ENCODE peak calls at places on chromosomes 12 and 14, in four cellular contexts. A, J, M and O are unnamed samples.

GRCh38 chr12:124110372-124110883 is 137.4 kb downstream of the ZNF664 start:
- DNase-seq in A (no peak), J (no peak), M (no peak), O (no peak)

GRCh38 chr12:2292560-2292959 is 239.8 kb downstream of the CACNA1C start:
- DNase-seq in A (no peak), J (no peak), M (no peak), O (no peak)

GRCh38 chr12:77847665-77848431 is 17.2 kb downstream of the NAV3 start:
- DNase-seq in A (no peak), J (no peak), M (no peak), O (no peak)

GRCh38 chr12:124480469-124481256 is 86.7 kb downstream of the NCOR2 start:
- DNase-seq in A (no peak), J (no peak), M (peak; percentile 71), O (no peak)

GRCh38 chr14:104342435-104343293 is 204.3 kb downstream of the KIF26A start:
- DNase-seq in A (no peak), J (no peak), M (no peak), O (peak; percentile 49)

GRCh38 chr12:122880155-122880605 is 15.7 kb downstream of the VPS37B start:
- DNase-seq in A (no peak), J (no peak), M (no peak), O (no peak)

GRCh38 chr12:114136656-114137055 is 170.5 kb upstream of the RBM19 start:
- DNase-seq in A (no peak), J (no peak), M (no peak), O (no peak)

GRCh38 chr14:29536886-29537511 is 390.6 kb downstream of the PRKD1 start:
- DNase-seq in A (no peak), J (no peak), M (peak; percentile 25), O (no peak)

GRCh38 chr12:123253606-123254459 is 17.8 kb downstream of the CDK2AP1 start:
- DNase-seq in A (no peak), J (no peak), M (no peak), O (no peak)

GRCh38 chr12:30999011-30999410 is 72.5 kb downstream of the TSPAN11 start:
- DNase-seq in A (no peak), J (no peak), M (no peak), O (no peak)

GRCh38 chr12:54060975-54061778 is 7.5 kb downstream of the HOXC4 start:
- DNase-seq in A (no peak), J (no peak), M (no peak), O (no peak)

GRCh38 chr12:4483885-4484823 is 38.5 kb upstream of the FGF6 start:
- DNase-seq in A (no peak), J (no peak), M (no peak), O (no peak)

GRCh38 chr12:114041136-114041535 is 75.0 kb upstream of the RBM19 start:
- DNase-seq in A (no peak), J (no peak), M (no peak), O (no peak)

GRCh38 chr12:123094349-123095073 is 56.4 kb downstream of the PITPNM2 start:
- DNase-seq in A (peak; percentile 20), J (peak; percentile 45), M (peak; percentile 79), O (no peak)

GRCh38 chr12:21774358-21775129 is at the start of gene KCNJ8:
- DNase-seq in A (peak; percentile 78), J (peak; percentile 57), M (no peak), O (peak; percentile 77)

GRCh38 chr14:100662850-100663527 is 63.7 kb upstream of the DLK1 start:
- DNase-seq in A (peak; percentile 85), J (peak; percentile 73), M (peak; percentile 77), O (peak; percentile 76)

GRCh38 chr12:3130053-3130805 is 53.0 kb downstream of the TSPAN9 start:
- DNase-seq in A (no peak), J (no peak), M (no peak), O (no peak)

GRCh38 chr14:104968541-104969401 is 9.4 kb downstream of the AHNAK2 start:
- DNase-seq in A (no peak), J (no peak), M (no peak), O (no peak)

GRCh38 chr14:76647699-76648298 is 113.5 kb upstream of the VASH1 start:
- DNase-seq in A (peak; percentile 73), J (peak; percentile 54), M (peak; percentile 52), O (peak; percentile 32)

GRCh38 chr12:108750471-108751402 is 19.4 kb upstream of the CORO1C start:
- DNase-seq in A (no peak), J (no peak), M (no peak), O (no peak)

GRCh38 chr14:105974902-105975301 is 448.5 kb downstream of the TMEM121 start:
- DNase-seq in A (peak; percentile 26), J (peak; percentile 41), M (peak; percentile 39), O (no peak)

GRCh38 chr12:75840994-75841355 is 190.6 kb downstream of the PHLDA1 start:
- DNase-seq in A (no peak), J (no peak), M (no peak), O (no peak)

DNA sequence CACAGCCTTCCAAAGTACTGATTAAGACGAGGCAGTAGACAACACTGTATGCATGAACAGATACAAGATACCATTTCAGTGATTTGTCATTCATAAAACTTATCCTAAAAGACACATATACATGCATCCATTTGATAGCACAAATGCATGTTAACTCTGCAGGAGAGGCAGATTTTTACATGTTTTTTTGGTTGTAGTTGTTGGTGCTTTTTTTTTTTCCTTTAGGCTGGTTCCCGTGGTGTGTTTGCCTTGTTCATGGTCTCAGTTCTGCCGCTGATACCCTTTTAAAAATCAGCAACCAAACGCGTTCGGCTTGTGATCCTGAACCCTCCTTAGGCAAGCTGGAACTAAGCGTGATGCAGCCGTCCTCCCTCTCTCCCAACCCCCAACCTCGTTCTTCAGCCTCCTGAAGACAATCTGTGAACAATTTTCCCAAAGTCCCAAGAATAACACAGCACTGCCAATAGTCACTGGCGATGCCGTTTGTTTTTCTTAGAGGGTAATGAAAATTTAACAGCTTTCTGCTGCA is 1.2 kb downstream of the PRICKLE1 start:
- DNase-seq in A (no peak), J (no peak), M (no peak), O (no peak)
- TF ChIP-seq ELF4 in A (no peak), J (no peak), M (no peak), O (no peak)

GRCh38 chr14:51554953-51555352 is 96.8 kb upstream of the FRMD6 start:
- DNase-seq in A (no peak), J (no peak), M (no peak), O (no peak)

GRCh38 chr14:51552275-51552674 is 99.4 kb upstream of the FRMD6 start:
- DNase-seq in A (no peak), J (no peak), M (no peak), O (peak; percentile 19)

GRCh38 chr14:51552768-51553426 is 98.8 kb upstream of the FRMD6 start:
- DNase-seq in A (no peak), J (no peak), M (no peak), O (no peak)

GRCh38 chr14:51554339-51554920 is 97.3 kb upstream of the FRMD6 start:
- DNase-seq in A (no peak), J (no peak), M (no peak), O (no peak)
- TF ChIP-seq ELF4 in A (no peak), J (no peak), M (no peak), O (no peak)

GRCh38 chr12:16189849-16190248 is 87.6 kb downstream of the SLC15A5 start:
- DNase-seq in A (no peak), J (no peak), M (peak; percentile 29), O (no peak)
- TF ChIP-seq ELF4 in A (no peak), J (no peak), M (no peak), O (no peak)

GRCh38 chr14:61589691-61590521 is 105.4 kb upstream of the HIF1A start:
- DNase-seq in A (no peak), J (no peak), M (no peak), O (peak; percentile 18)

GRCh38 chr14:61587397-61587713 is 108.0 kb upstream of the HIF1A start:
- DNase-seq in A (no peak), J (no peak), M (no peak), O (no peak)

GRCh38 chr14:61593330-61593729 is 102.0 kb upstream of the HIF1A start:
- DNase-seq in A (no peak), J (no peak), M (no peak), O (no peak)

GRCh38 chr14:61588419-61588901 is 106.9 kb upstream of the HIF1A start:
- DNase-seq in A (no peak), J (no peak), M (no peak), O (no peak)

DNA sequence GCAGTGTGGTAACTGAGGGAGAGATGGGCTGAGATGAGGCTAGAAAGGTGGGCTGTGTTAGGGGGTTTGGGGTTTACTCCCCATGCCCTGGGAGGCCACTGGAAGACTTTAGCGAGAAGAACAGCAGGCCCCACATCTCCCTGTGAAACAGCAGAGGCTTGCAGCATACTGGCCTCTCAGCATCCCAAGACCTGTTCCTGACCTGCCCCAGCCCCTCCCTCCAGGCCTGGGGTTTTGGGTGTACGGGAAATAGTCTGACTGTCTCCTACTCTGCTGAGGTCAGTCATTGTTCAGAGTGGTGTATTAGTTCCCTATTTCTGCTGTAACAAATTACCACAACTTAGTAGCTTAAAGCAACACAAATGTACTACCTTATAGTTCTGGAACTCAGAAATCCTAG is 103.5 kb upstream of the HIF1A start:
- DNase-seq in A (no peak), J (no peak), M (no peak), O (no peak)
- TF ChIP-seq ELF4 in A (no peak), J (no peak), M (no peak), O (no peak)

GRCh38 chr12:65509953-65510352 is 231.5 kb downstream of the MSRB3 start:
- DNase-seq in A (no peak), J (no peak), M (no peak), O (no peak)

GRCh38 chr12:65510584-65511050 is 232.1 kb downstream of the MSRB3 start:
- DNase-seq in A (peak; percentile 24), J (no peak), M (peak; percentile 88), O (peak; percentile 59)

GRCh38 chr12:65511134-65511912 is 232.8 kb downstream of the MSRB3 start:
- DNase-seq in A (no peak), J (no peak), M (no peak), O (no peak)

GRCh38 chr12:65505321-65506121 is 227.0 kb downstream of the MSRB3 start:
- DNase-seq in A (no peak), J (no peak), M (no peak), O (no peak)

GRCh38 chr12:65508281-65509035 is 230.0 kb downstream of the MSRB3 start:
- DNase-seq in A (no peak), J (no peak), M (no peak), O (no peak)
- TF ChIP-seq ELF4 in A (no peak), J (no peak), M (no peak), O (no peak)

GRCh38 chr14:35158491-35158890 is 36.1 kb downstream of the PRORP start:
- DNase-seq in A (no peak), J (no peak), M (no peak), O (no peak)

GRCh38 chr14:35161231-35161630 is 38.9 kb downstream of the PRORP start:
- DNase-seq in A (no peak), J (no peak), M (no peak), O (no peak)

GRCh38 chr14:35159742-35160409 is 37.5 kb downstream of the PRORP start:
- DNase-seq in A (no peak), J (no peak), M (peak; percentile 94), O (no peak)

GRCh38 chr14:35155962-35156361 is 33.6 kb downstream of the PRORP start:
- DNase-seq in A (no peak), J (no peak), M (no peak), O (no peak)

GRCh38 chr14:35158951-35159653 is 36.8 kb downstream of the PRORP start:
- DNase-seq in A (no peak), J (no peak), M (peak; percentile 44), O (no peak)
- TF ChIP-seq ELF4 in A (no peak), J (no peak), M (no peak), O (no peak)